ENCODE peak calls at places on chromosome 14, in five cellular contexts. C, X, A, T and V are unnamed samples.

GRCh38 chr14:91229743-91230200 is 14.7 kb downstream of the GPR68 start:
- DNase-seq in C (no peak), X (no peak), A (no peak), T (no peak), V (no peak)

GRCh38 chr14:52391866-52392600 is 77.9 kb downstream of the PTGER2 start:
- DNase-seq in C (no peak), X (no peak), A (no peak), T (no peak), V (no peak)

GRCh38 chr14:61452452-61452851 is 131.1 kb downstream of the PRKCH start:
- DNase-seq in C (no peak), X (no peak), A (no peak), T (no peak), V (no peak)

GRCh38 chr14:86799244-86799647 is 1193.7 kb downstream of the GALC start:
- DNase-seq in C (no peak), X (no peak), A (no peak), T (no peak), V (no peak)

GRCh38 chr14:63543826-63544320 is 696 bp upstream of the PPP2R5E start:
- DNase-seq in C (no peak), X (no peak), A (no peak), T (no peak), V (no peak)

GRCh38 chr14:74018029-74018703 is 922 bp downstream of the ENTPD5 start:
- DNase-seq in C (no peak), X (no peak), A (no peak), T (no peak), V (no peak)

GRCh38 chr14:45972416-45972815 is 679.2 kb downstream of the RPL10L start:
- DNase-seq in C (no peak), X (no peak), A (no peak), T (no peak), V (no peak)

GRCh38 chr14:95545769-95546168 is 10.9 kb downstream of the GLRX5 start:
- DNase-seq in C (no peak), X (no peak), A (no peak), T (no peak), V (no peak)

GRCh38 chr14:99475660-99476059 is 5.0 kb downstream of the SETD3 start:
- DNase-seq in C (no peak), X (no peak), A (no peak), T (no peak), V (no peak)

GRCh38 chr14:29518335-29518734 is 409.3 kb downstream of the PRKD1 start:
- DNase-seq in C (no peak), X (no peak), A (no peak), T (no peak), V (no peak)

GRCh38 chr14:45698462-45699134 is 445.6 kb upstream of the MIS18BP1 start:
- DNase-seq in C (no peak), X (no peak), A (no peak), T (no peak), V (no peak)

GRCh38 chr14:74462993-74463392 is 30.1 kb downstream of the NPC2 start:
- DNase-seq in C (no peak), X (no peak), A (no peak), T (no peak), V (no peak)

GRCh38 chr14:44204061-44204815 is 302.8 kb downstream of the FSCB start:
- DNase-seq in C (no peak), X (no peak), A (no peak), T (no peak), V (no peak)

DNA sequence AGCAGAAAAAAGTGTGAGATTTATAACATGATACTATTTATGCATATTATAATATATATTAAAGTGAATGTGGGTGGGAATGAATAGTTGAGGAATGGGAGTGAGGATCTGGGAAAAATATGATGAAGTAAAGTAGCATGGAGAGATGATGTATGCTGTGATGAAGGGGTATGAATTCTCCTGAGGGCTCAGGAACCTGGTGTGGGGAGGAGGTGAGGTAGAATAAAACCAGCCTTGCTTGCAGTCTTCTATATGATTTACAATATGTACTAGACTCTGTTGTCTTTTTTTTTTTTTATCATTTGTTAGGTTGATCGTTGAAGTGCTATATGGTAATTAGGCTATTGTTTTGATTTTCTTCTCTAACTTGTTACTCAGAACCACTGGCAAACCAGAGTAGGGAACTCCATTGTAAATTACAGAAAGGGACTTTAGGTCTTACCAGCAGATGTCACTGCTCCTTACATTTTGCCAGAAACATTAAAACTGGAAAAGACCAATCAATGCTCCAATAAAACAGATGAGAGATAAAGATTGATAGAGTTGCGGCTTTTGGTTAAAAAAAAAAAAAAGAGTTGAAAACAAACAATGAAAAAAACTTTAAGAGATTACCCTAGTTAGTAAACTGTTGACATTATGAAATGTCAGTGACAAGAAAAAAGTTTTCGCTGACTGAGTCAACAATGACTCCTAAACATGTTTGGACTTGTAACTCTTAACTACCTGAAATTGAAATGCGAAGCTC is 39.9 kb downstream of the ATL1 start:
- DNase-seq in C (no peak), X (no peak), A (no peak), T (no peak), V (no peak)
- TF ChIP-seq CTCF in C (peak; percentile 53), X (peak; percentile 30), A (peak; percentile 51), T (peak; percentile 28), V (peak; percentile 50)

DNA sequence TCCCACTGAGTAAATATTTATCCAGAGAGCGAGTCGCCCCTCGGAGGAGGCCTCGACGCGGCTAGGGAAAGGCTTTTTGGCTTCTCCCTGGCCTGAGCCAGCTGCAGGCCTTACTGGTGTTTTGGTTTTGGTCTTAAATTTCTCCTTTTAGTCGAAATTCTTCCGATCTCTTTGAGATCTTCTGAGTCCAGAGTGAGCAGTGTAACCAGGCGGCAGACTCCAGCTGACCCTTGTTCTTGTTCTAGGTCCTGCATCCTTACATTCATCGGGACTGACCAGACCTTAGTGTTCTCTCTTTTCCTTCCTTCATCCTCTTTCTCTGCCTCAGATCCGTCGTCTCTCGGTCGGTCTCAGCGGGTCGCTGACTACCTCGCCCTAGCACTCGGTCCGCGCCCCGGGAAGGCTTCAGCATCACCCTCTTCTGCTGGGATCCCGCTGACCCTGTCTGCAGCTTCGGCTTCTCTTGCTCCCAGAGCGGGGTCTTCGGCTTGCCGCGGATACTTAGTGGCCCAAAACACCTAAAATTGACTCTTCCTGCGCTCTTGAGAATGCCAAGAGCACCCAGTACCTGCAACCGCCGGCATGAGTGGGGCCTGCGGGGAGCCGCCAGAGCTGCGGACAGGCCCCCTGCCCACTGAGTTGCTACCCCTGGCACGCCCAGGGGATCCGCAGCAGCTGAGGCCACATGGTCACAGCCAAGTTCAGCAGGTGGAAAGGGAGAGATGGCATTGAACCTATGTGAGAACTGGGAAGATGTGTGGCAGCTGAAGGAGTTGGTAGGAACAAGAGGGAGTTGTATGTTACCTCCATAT is 2.4 kb upstream of the PAX9 start:
- DNase-seq in C (no peak), X (no peak), A (no peak), T (no peak), V (peak; percentile 69)
- H3K4me1 ChIP-seq in C (peaks cover 21% of the 10 kb centered on the region), X (no peaks in the 10 kb centered on the region), A (peaks cover 66% of the 10 kb centered on the region), T (peaks cover 16% of the 10 kb centered on the region), V (peaks cover 18% of the 10 kb centered on the region)

GRCh38 chr14:36426836-36427235 is 93.2 kb downstream of the NKX2-1 start:
- DNase-seq in C (peak; percentile 64), X (no peak), A (no peak), T (no peak), V (no peak)

GRCh38 chr14:36426113-36426512 is 93.9 kb downstream of the NKX2-1 start:
- DNase-seq in C (no peak), X (no peak), A (no peak), T (no peak), V (no peak)

GRCh38 chr14:36430169-36430568 is 89.9 kb downstream of the NKX2-1 start:
- DNase-seq in C (no peak), X (no peak), A (no peak), T (no peak), V (no peak)

GRCh38 chr14:36429692-36430091 is 90.3 kb downstream of the NKX2-1 start:
- DNase-seq in C (no peak), X (no peak), A (no peak), T (no peak), V (no peak)

DNA sequence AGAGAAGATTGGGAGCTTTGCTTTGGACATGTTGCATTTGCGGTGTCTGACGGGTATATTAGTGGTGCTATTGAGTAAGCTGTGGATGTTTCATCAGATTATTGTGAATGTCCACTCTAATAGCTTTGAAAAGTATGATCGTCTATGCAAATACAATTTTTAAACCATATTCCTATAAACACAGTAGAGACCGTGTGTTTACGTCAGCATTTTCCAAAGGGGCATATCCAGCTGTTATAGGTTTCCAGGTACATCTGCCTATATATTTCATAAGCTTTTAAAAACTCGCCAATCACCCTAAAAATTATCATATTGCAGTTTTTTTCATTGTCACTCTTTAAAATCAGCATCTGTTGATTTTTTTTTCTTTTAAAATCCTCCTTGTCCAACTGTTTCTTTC is 91.7 kb downstream of the NKX2-1 start:
- DNase-seq in C (no peak), X (no peak), A (no peak), T (no peak), V (no peak)
- H3K27ac ChIP-seq in C (no peak overlapping the region), X (no peak overlapping the region), A (no peak overlapping the region), T (no peak overlapping the region), V (no peak overlapping the region)

DNA sequence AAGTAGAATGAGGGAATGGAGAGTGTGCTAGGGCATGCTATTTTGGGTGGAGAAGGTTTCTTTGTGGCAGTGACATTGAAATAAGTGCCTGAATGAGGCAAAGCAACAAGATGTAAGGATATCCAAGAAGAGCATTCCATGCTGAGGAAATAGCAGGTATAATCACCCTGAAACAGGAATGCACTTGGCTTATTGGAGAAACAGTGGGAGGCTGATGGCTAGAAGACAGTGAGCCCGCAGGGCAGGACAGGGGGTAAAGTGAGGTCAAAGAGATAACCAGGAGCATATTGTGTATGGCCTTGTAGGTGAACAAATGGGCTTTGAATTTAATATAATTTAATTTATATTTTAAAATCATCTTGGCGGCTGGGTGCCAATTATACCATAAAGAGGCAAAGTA is 877.0 kb downstream of the DIO2 start:
- DNase-seq in C (no peak), X (no peak), A (no peak), T (no peak), V (no peak)
- TF ChIP-seq CTCF in C (no peak), X (no peak), A (no peak), T (no peak), V (no peak)

GRCh38 chr14:68928770-68929550 is 50.1 kb downstream of the ACTN1 start:
- DNase-seq in C (no peak), X (no peak), A (no peak), T (no peak), V (peak; percentile 54)
- H3K4me1 ChIP-seq in C (peaks cover 7% of the 10 kb centered on the region), X (no peaks in the 10 kb centered on the region), A (peaks cover 34% of the 10 kb centered on the region), T (peaks cover 17% of the 10 kb centered on the region), V (no peaks in the 10 kb centered on the region)